ENCODE peak calls at places on chromosomes 16 and 17, in eight cellular contexts. F, U, V, I, Q, W, H and O are unnamed samples.
A peak's percentile ranks its signal among the peaks of the same experiment; 100 is the strongest.

GRCh38 chr16:12590963-12591362 is 212.7 kb downstream of the CPPED1 start:
- DNase-seq in F (no peak), U (no peak), V (no peak), I (no peak), Q (no peak), W (no peak), H (no peak), O (no peak)

GRCh38 chr16:970379-970765 is 412 bp downstream of the LMF1 start:
- DNase-seq in F (no peak), U (no peak), V (no peak), I (no peak), Q (no peak), W (no peak), H (no peak), O (no peak)

GRCh38 chr17:4533522-4534502 is 21.4 kb downstream of the MYBBP1A start:
- DNase-seq in F (no peak), U (no peak), V (no peak), I (no peak), Q (no peak), W (no peak), H (no peak), O (no peak)

GRCh38 chr17:12613566-12613965 is 52.1 kb upstream of the MYOCD start:
- DNase-seq in F (no peak), U (peak; percentile 21), V (no peak), I (no peak), Q (no peak), W (no peak), H (no peak), O (peak; percentile 84)

GRCh38 chr17:79979841-79980215 is 55.8 kb downstream of the TBC1D16 start:
- DNase-seq in F (no peak), U (no peak), V (no peak), I (no peak), Q (no peak), W (no peak), H (no peak), O (no peak)

GRCh38 chr17:7703584-7704574 is 1.1 kb upstream of the EFNB3 start:
- DNase-seq in F (no peak), U (peak; percentile 56), V (peak; percentile 34), I (peak; percentile 43), Q (no peak), W (no peak), H (no peak), O (peak; percentile 49)

GRCh38 chr17:13332207-13332606 is 269.5 kb downstream of the HS3ST3A1 start:
- DNase-seq in F (no peak), U (no peak), V (no peak), I (no peak), Q (no peak), W (no peak), H (no peak), O (no peak)

GRCh38 chr17:12230411-12230810 is 209.7 kb downstream of the MAP2K4 start:
- DNase-seq in F (peak; percentile 38), U (no peak), V (no peak), I (no peak), Q (no peak), W (no peak), H (no peak), O (no peak)

GRCh38 chr17:64507418-64507766 is 615 bp downstream of the CEP95 start:
- DNase-seq in F (no peak), U (peak; percentile 61), V (peak; percentile 85), I (peak; percentile 77), Q (peak; percentile 43), W (no peak), H (no peak), O (peak; percentile 81)

GRCh38 chr16:63623551-63624039 is 1498.3 kb downstream of the CDH11 start:
- DNase-seq in F (no peak), U (no peak), V (no peak), I (no peak), Q (no peak), W (no peak), H (no peak), O (no peak)

GRCh38 chr16:19528666-19529065 is 4.9 kb downstream of the CCP110 start:
- DNase-seq in F (no peak), U (no peak), V (no peak), I (no peak), Q (no peak), W (no peak), H (no peak), O (no peak)

GRCh38 chr17:48952904-48953303 is 8.3 kb upstream of the SNF8 start:
- DNase-seq in F (no peak), U (no peak), V (no peak), I (no peak), Q (no peak), W (no peak), H (no peak), O (no peak)

GRCh38 chr16:69143116-69143515 is 10.7 kb downstream of the UTP4 start:
- DNase-seq in F (no peak), U (no peak), V (no peak), I (no peak), Q (no peak), W (no peak), H (no peak), O (peak; percentile 10)

GRCh38 chr16:19559242-19559910 is 3.9 kb downstream of the VPS35L start:
- DNase-seq in F (peak; percentile 19), U (peak; percentile 52), V (peak; percentile 67), I (peak; percentile 81), Q (peak; percentile 34), W (no peak), H (no peak), O (peak; percentile 85)

GRCh38 chr17:4806420-4806769 is 557 bp upstream of the PLD2 start:
- DNase-seq in F (no peak), U (no peak), V (no peak), I (no peak), Q (no peak), W (no peak), H (no peak), O (no peak)

GRCh38 chr17:27904534-27904933 is 11.4 kb upstream of the LYRM9 start:
- DNase-seq in F (no peak), U (no peak), V (no peak), I (no peak), Q (no peak), W (no peak), H (no peak), O (no peak)

GRCh38 chr17:27906623-27907022 is 13.5 kb upstream of the LYRM9 start:
- DNase-seq in F (no peak), U (no peak), V (no peak), I (no peak), Q (no peak), W (no peak), H (no peak), O (no peak)

GRCh38 chr17:27906238-27906603 is 13.1 kb upstream of the LYRM9 start:
- DNase-seq in F (no peak), U (no peak), V (no peak), I (no peak), Q (no peak), W (no peak), H (no peak), O (no peak)

GRCh38 chr17:27905524-27906237 is 12.5 kb upstream of the LYRM9 start:
- DNase-seq in F (no peak), U (no peak), V (no peak), I (no peak), Q (no peak), W (no peak), H (no peak), O (no peak)

GRCh38 chr17:27907976-27908558 is 14.9 kb upstream of the LYRM9 start:
- DNase-seq in F (no peak), U (no peak), V (no peak), I (no peak), Q (no peak), W (no peak), H (no peak), O (no peak)
- TF ChIP-seq CTCF in F (no peak), U (no peak), V (peak; percentile 21), I (no peak), Q (no peak), W (no peak), H (no peak), O (no peak)

GRCh38 chr17:45081046-45081703 is 20.1 kb downstream of the NMT1 start:
- DNase-seq in F (no peak), U (no peak), V (no peak), I (no peak), Q (no peak), W (no peak), H (no peak), O (no peak)
- H3K4me3 ChIP-seq in F (no peak overlapping the region), U (no peak overlapping the region), V (no peak overlapping the region), I (no peak overlapping the region), Q (no peak overlapping the region), W (no peak overlapping the region), H (no peak overlapping the region), O (no peak overlapping the region)

DNA sequence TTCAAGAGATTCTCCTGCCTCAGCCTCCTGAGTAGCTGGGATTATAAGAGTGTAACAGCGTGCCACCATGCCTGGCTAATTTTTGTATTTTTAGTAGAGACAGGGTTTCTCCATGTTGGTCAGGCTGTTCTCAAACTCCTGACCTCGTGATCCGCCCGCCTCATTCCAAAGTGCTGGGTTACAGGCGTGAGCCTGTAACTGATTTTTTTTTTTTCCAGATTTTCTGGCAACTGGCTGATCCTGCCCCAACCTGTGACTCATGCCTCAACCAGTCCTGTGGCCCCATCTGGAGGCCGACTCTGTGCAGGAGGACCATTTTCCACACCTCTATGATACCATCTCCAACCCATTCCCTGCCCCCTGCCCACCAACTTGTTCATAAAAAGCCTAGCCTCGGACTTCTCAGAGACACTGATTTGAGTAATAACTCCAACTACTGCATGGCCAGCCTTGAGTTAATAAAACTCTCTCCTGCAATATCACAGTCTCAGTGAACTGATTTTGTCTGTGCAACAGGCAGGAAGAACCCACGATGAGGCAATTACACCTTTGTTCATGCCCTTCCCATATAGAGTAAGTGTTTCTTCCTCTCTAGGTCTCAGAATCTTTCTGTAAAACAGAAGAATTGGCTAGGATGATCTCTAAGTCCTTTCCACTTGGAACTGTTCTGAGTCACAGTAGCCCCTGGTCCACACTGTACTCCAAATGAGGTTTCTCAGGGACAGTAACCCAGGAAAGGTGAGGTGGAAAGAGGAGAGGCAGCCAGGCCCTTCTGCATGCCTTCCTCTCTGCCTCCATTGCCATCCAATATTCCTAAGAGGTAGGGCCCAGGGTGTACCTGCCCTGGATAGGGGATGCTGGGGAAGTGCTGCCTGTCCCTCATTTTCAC is 8.8 kb upstream of the CNOT1 start:
- DNase-seq in F (peak; percentile 63), U (peak; percentile 74), V (no peak), I (peak; percentile 87), Q (peak; percentile 72), W (no peak), H (no peak), O (peak; percentile 84)
- TF ChIP-seq CTCF in F (peak; percentile 63), U (peak; percentile 52), V (peak; percentile 34), I (peak; percentile 58), Q (peak; percentile 66), W (no peak), H (peak; percentile 26), O (peak; percentile 52)

GRCh38 chr16:86515420-86515779 is 5.1 kb downstream of the FOXF1 start:
- DNase-seq in F (no peak), U (no peak), V (no peak), I (no peak), Q (no peak), W (no peak), H (no peak), O (no peak)

GRCh38 chr16:86517652-86518258 is 7.4 kb downstream of the FOXF1 start:
- DNase-seq in F (no peak), U (peak; percentile 49), V (peak; percentile 25), I (peak; percentile 89), Q (no peak), W (no peak), H (no peak), O (peak; percentile 73)

GRCh38 chr16:86515780-86516617 is 5.7 kb downstream of the FOXF1 start:
- DNase-seq in F (no peak), U (no peak), V (no peak), I (no peak), Q (no peak), W (no peak), H (no peak), O (peak; percentile 49)

GRCh38 chr16:86517033-86517432 is 6.7 kb downstream of the FOXF1 start:
- DNase-seq in F (no peak), U (no peak), V (no peak), I (no peak), Q (no peak), W (no peak), H (no peak), O (no peak)

GRCh38 chr16:86516618-86517003 is 6.3 kb downstream of the FOXF1 start:
- DNase-seq in F (no peak), U (no peak), V (no peak), I (peak; percentile 66), Q (no peak), W (no peak), H (no peak), O (no peak)
- H3K4me3 ChIP-seq in F (peak overlapping the region; percentile 15), U (no peak overlapping the region), V (no peak overlapping the region), I (peak overlapping the region; percentile 99), Q (no peak overlapping the region), W (no peak overlapping the region), H (peak overlapping the region; percentile 63), O (no peak overlapping the region)